ENCODE peak calls at places on chromosome 22, in seven cellular contexts. B is ovary, M is neural progenitor cell, L is right lobe of liver, J is hepatocyte, O is brain microvascular endothelial cell, F is Karpas-422. P is an unnamed sample.
A peak's percentile ranks its signal among the peaks of the same experiment; 100 is the strongest.

GRCh38 chr22:29580200-29580810 is 608 bp downstream of the NIPSNAP1 start:
- DNase-seq in B (peak; percentile 40), M (peak; percentile 22), L (peak; percentile 75), J (peak; percentile 71), O (no peak), F (peak; percentile 59), P (no peak)

GRCh38 chr22:26585104-26585790 is 4.7 kb downstream of the TPST2 start:
- DNase-seq in B (peak; percentile 37), M (no peak), L (peak; percentile 75), J (peak; percentile 62), O (peak; percentile 74), F (no peak), P (no peak)

GRCh38 chr22:22085702-22086500 is 103.3 kb upstream of the TOP3B start:
- DNase-seq in B (no peak), M (no peak), L (no peak), J (no peak), O (peak; percentile 21), F (no peak), P (no peak)

GRCh38 chr22:44895296-44896055 is 114.3 kb downstream of the PHF21B start:
- DNase-seq in B (no peak), M (no peak), L (no peak), J (no peak), O (no peak), F (no peak), P (no peak)

GRCh38 chr22:43273902-43274484 is 69.2 kb downstream of the SCUBE1 start:
- DNase-seq in B (peak; percentile 55), M (peak; percentile 73), L (no peak), J (peak; percentile 74), O (no peak), F (peak; percentile 76), P (no peak)

GRCh38 chr22:46881373-46882118 is 119.1 kb downstream of the TBC1D22A start:
- DNase-seq in B (no peak), M (no peak), L (no peak), J (no peak), O (peak; percentile 14), F (no peak), P (no peak)

GRCh38 chr22:36629320-36629719 is 74.2 kb downstream of the CACNG2 start:
- DNase-seq in B (no peak), M (no peak), L (no peak), J (no peak), O (no peak), F (no peak), P (no peak)

GRCh38 chr22:37684803-37685615 is 1.1 kb upstream of the NOL12 start:
- DNase-seq in B (no peak), M (no peak), L (no peak), J (no peak), O (no peak), F (peak; percentile 78), P (no peak)

GRCh38 chr22:44361391-44362126 is 48.8 kb upstream of the SHISAL1 start:
- DNase-seq in B (peak; percentile 22), M (no peak), L (peak; percentile 5), J (no peak), O (no peak), F (no peak), P (no peak)

GRCh38 chr22:36327922-36328551 is 59.7 kb downstream of the MYH9 start:
- DNase-seq in B (no peak), M (no peak), L (no peak), J (peak; percentile 60), O (no peak), F (no peak), P (no peak)

GRCh38 chr22:27810566-27810965 is 9.0 kb upstream of the MN1 start:
- DNase-seq in B (peak; percentile 82), M (peak; percentile 42), L (peak; percentile 73), J (peak; percentile 71), O (no peak), F (no peak), P (no peak)

GRCh38 chr22:33555814-33556522 is 364.3 kb downstream of the LARGE1 start:
- DNase-seq in B (no peak), M (no peak), L (no peak), J (no peak), O (no peak), F (no peak), P (no peak)

GRCh38 chr22:47192106-47192650 is 429.7 kb downstream of the TBC1D22A start:
- DNase-seq in B (no peak), M (no peak), L (no peak), J (no peak), O (no peak), F (no peak), P (no peak)

GRCh38 chr22:25702046-25702445 is 39.9 kb upstream of the MYO18B start:
- DNase-seq in B (no peak), M (no peak), L (no peak), J (no peak), O (no peak), F (peak; percentile 69), P (no peak)

GRCh38 chr22:35288116-35288515 is 11.6 kb upstream of the TOM1 start:
- DNase-seq in B (no peak), M (no peak), L (no peak), J (no peak), O (no peak), F (no peak), P (no peak)

GRCh38 chr22:46798366-46799057 is 36.1 kb downstream of the TBC1D22A start:
- DNase-seq in B (peak; percentile 86), M (peak; percentile 82), L (peak; percentile 87), J (peak; percentile 90), O (peak; percentile 62), F (peak; percentile 94), P (no peak)

GRCh38 chr22:23070418-23071162 is at the start of gene GNAZ:
- DNase-seq in B (peak; percentile 66), M (peak; percentile 82), L (peak; percentile 32), J (peak; percentile 51), O (no peak), F (peak; percentile 79), P (no peak)

GRCh38 chr22:27107824-27108223 is 450.4 kb downstream of the MIAT start:
- DNase-seq in B (peak; percentile 73), M (no peak), L (peak; percentile 91), J (peak; percentile 82), O (peak; percentile 97), F (no peak), P (no peak)

GRCh38 chr22:34243023-34243422 is 322.7 kb upstream of the LARGE1 start:
- DNase-seq in B (no peak), M (no peak), L (no peak), J (no peak), O (no peak), F (no peak), P (no peak)

GRCh38 chr22:46336119-46337078 is 885 bp downstream of the TRMU start:
- DNase-seq in B (no peak), M (peak; percentile 70), L (peak; percentile 50), J (peak; percentile 45), O (no peak), F (peak; percentile 76), P (no peak)

GRCh38 chr22:36874731-36875130 is 13.9 kb downstream of the NCF4 start:
- DNase-seq in B (no peak), M (no peak), L (no peak), J (no peak), O (no peak), F (no peak), P (no peak)

GRCh38 chr22:45450931-45451651 is 37.6 kb downstream of the RIBC2 start:
- DNase-seq in B (no peak), M (no peak), L (no peak), J (peak; percentile 57), O (no peak), F (no peak), P (peak; percentile 28)

GRCh38 chr22:48752451-48753380 is 1075.0 kb downstream of the BRD1 start:
- DNase-seq in B (no peak), M (no peak), L (no peak), J (no peak), O (no peak), F (no peak), P (no peak)
- H3K27ac ChIP-seq in B (no peak overlapping the region), M (no peak overlapping the region), L (no peak overlapping the region), J (no peak overlapping the region), O (no peak overlapping the region), F (no peak overlapping the region), P (no peak overlapping the region)

DNA sequence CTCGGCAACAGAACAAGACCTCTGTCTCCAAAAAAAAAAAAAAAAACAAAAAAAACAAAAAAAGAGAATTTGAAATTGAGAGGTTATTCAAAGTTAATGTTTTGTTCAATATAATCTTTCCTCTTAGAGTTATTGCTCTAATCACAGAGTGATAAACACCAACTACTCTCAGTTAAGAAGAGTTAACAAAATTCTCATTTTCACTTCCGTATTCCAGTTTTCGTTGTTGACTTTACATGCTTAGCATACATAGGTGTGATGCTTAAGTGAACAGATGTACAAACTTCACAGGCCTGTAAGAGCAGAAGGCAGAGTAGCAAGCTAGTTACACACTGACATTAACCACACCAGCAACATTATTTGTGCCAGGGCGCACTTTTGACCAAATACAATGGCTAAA is 12.3 kb downstream of the EIF4ENIF1 start:
- DNase-seq in B (no peak), M (no peak), L (no peak), J (no peak), O (no peak), F (no peak), P (no peak)
- H3K36me3 ChIP-seq in B (no peaks in the 10 kb centered on the region), M (no peaks in the 10 kb centered on the region), L (no peaks in the 10 kb centered on the region), J (no peaks in the 10 kb centered on the region), O (peaks cover 24% of the 10 kb centered on the region), F (peaks cover 69% of the 10 kb centered on the region), P (peaks cover 76% of the 10 kb centered on the region)

GRCh38 chr22:17198188-17199130 is 20.8 kb downstream of the ADA2 start:
- DNase-seq in B (peak; percentile 43), M (peak; percentile 98), L (peak; percentile 45), J (peak; percentile 58), O (no peak), F (peak; percentile 15), P (no peak)
- H3K27ac ChIP-seq in B (no peak overlapping the region), M (peak overlapping the region; percentile 98), L (no peak overlapping the region), J (peak overlapping the region; percentile 89), O (no peak overlapping the region), F (no peak overlapping the region), P (no peak overlapping the region)

DNA sequence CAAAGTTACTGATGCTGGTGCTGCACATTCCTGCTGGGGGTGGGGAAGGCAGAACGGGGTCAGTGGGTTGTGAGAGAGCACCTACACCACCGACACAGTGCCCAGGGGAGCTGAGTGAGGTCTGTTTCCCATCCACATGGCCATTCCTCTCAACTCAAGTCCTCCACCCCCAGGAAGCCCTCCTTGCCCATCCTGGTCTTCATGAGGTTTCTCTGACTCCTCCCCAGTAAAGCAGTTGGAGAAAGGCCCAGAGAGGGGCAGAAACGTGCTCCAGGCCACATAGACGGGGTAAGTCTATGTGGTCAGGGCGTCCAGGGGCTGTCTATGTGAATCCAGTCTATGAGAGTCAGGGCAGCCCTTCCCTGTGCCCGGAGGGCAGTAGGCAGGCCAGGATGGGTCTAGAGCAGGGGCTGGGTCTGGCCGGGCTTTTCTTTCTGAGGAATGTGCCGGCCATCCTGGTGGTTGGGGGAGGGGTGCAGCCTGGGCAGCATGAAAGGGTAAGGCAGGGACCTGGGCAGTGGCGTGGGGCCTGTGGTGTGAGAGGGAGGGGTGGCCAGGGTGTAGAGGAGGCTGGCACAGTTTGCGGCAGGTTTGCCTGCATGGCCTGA is 11.8 kb downstream of the GUCD1 start:
- DNase-seq in B (no peak), M (no peak), L (peak; percentile 59), J (no peak), O (no peak), F (no peak), P (no peak)
- H3K36me3 ChIP-seq in B (no peaks in the 10 kb centered on the region), M (no peaks in the 10 kb centered on the region), L (peaks cover 24% of the 10 kb centered on the region), J (no peaks in the 10 kb centered on the region), O (peaks cover 64% of the 10 kb centered on the region), F (peaks cover 12% of the 10 kb centered on the region), P (peaks cover 30% of the 10 kb centered on the region)

GRCh38 chr22:50708996-50709395 is 29.0 kb upstream of the ACR start:
- DNase-seq in B (no peak), M (no peak), L (peak; percentile 3), J (no peak), O (no peak), F (no peak), P (no peak)
- H3K27ac ChIP-seq in B (no peak overlapping the region), M (no peak overlapping the region), L (no peak overlapping the region), J (no peak overlapping the region), O (no peak overlapping the region), F (no peak overlapping the region), P (no peak overlapping the region)

GRCh38 chr22:20524004-20524481 is 16.6 kb downstream of the MED15 start:
- DNase-seq in B (no peak), M (no peak), L (no peak), J (no peak), O (no peak), F (no peak), P (no peak)
- H3K36me3 ChIP-seq in B (no peaks in the 10 kb centered on the region), M (no peaks in the 10 kb centered on the region), L (no peaks in the 10 kb centered on the region), J (no peaks in the 10 kb centered on the region), O (peaks cover 49% of the 10 kb centered on the region), F (peaks cover 13% of the 10 kb centered on the region), P (peaks cover 27% of the 10 kb centered on the region)

P was measured in SK-N-MC.